ENCODE peak calls at places on chromosomes 1 and 21, in five cellular contexts. Y is NCI-H345; N is activated CD4-positive, CD25-positive, alpha-beta regulatory T cell; V is frontal cortex; K is neural progenitor cell. G is an unnamed sample.

GRCh38 chr1:156211243-156211642 is 1.6 kb upstream of the PMF1 start:
- DNase-seq in Y (no peak), N (no peak), V (no peak), K (no peak), G (no peak)

GRCh38 chr1:51850420-51851297 is 27.9 kb downstream of the NRDC start:
- DNase-seq in Y (no peak), N (no peak), V (no peak), K (no peak), G (no peak)

GRCh38 chr1:33410091-33410701 is 20.7 kb downstream of the PHC2 start:
- DNase-seq in Y (no peak), N (no peak), V (no peak), K (peak; percentile 86), G (peak; percentile 84)

GRCh38 chr1:20448626-20449215 is 37.3 kb downstream of the CAMK2N1 start:
- DNase-seq in Y (no peak), N (no peak), V (peak; percentile 62), K (peak; percentile 87), G (peak; percentile 56)

GRCh38 chr1:245715970-245716369 is 561.2 kb downstream of the KIF26B start:
- DNase-seq in Y (no peak), N (no peak), V (no peak), K (no peak), G (no peak)

GRCh38 chr1:33255347-33256311 is 663 bp upstream of the ZNF362 start:
- DNase-seq in Y (peak; percentile 91), N (peak; percentile 24), V (no peak), K (peak; percentile 79), G (peak; percentile 75)

GRCh38 chr21:41711416-41712023 is 55.3 kb downstream of the RIPK4 start:
- DNase-seq in Y (no peak), N (no peak), V (no peak), K (no peak), G (no peak)

GRCh38 chr1:9758559-9759121 is 65.1 kb downstream of the CLSTN1 start:
- DNase-seq in Y (no peak), N (no peak), V (no peak), K (no peak), G (no peak)

GRCh38 chr1:243501002-243501401 is 245.2 kb downstream of the SDCCAG8 start:
- DNase-seq in Y (no peak), N (no peak), V (no peak), K (no peak), G (no peak)

GRCh38 chr1:58650141-58650540 is 49.7 kb downstream of the MYSM1 start:
- DNase-seq in Y (no peak), N (no peak), V (no peak), K (no peak), G (no peak)

GRCh38 chr1:91138959-91139358 is 117.1 kb upstream of the ZNF644 start:
- DNase-seq in Y (no peak), N (no peak), V (no peak), K (no peak), G (no peak)

GRCh38 chr1:11797525-11798216 is 8.1 kb downstream of the MTHFR start:
- DNase-seq in Y (no peak), N (no peak), V (no peak), K (no peak), G (no peak)

GRCh38 chr1:162541619-162542141 is 19.8 kb upstream of the UAP1 start:
- DNase-seq in Y (no peak), N (no peak), V (no peak), K (no peak), G (no peak)

GRCh38 chr1:28126778-28127430 is 38.5 kb upstream of the EYA3 start:
- DNase-seq in Y (no peak), N (no peak), V (no peak), K (no peak), G (no peak)

GRCh38 chr1:76239470-76239918 is 164.9 kb downstream of the ST6GALNAC3 start:
- DNase-seq in Y (peak; percentile 21), N (no peak), V (no peak), K (no peak), G (no peak)

GRCh38 chr1:59295603-59296002 is 1.3 kb upstream of the FGGY start:
- DNase-seq in Y (no peak), N (no peak), V (no peak), K (no peak), G (no peak)

GRCh38 chr21:30613836-30614235 is at the start of gene KRTAP6-1:
- DNase-seq in Y (no peak), N (no peak), V (no peak), K (no peak), G (no peak)

GRCh38 chr1:110208916-110209650 is 1.0 kb upstream of the KCNC4 start:
- DNase-seq in Y (peak; percentile 22), N (no peak), V (no peak), K (peak; percentile 23), G (no peak)

GRCh38 chr1:67700692-67701410 is 15.8 kb downstream of the GADD45A start:
- DNase-seq in Y (no peak), N (no peak), V (no peak), K (peak; percentile 58), G (peak; percentile 35)

GRCh38 chr1:58928514-58928913 is 144.7 kb upstream of the JUN start:
- DNase-seq in Y (no peak), N (no peak), V (no peak), K (no peak), G (no peak)

GRCh38 chr1:202861420-202862121 is 27.4 kb downstream of the RABIF start:
- DNase-seq in Y (peak; percentile 95), N (no peak), V (peak; percentile 83), K (peak; percentile 97), G (peak; percentile 98)

GRCh38 chr1:65059930-65060538 is 88.0 kb upstream of the AK4 start:
- DNase-seq in Y (no peak), N (no peak), V (no peak), K (peak; percentile 7), G (peak; percentile 37)

GRCh38 chr1:168628807-168629206 is 52.4 kb downstream of the XCL1 start:
- DNase-seq in Y (no peak), N (no peak), V (no peak), K (no peak), G (no peak)

GRCh38 chr1:236240690-236241089 is 41.1 kb downstream of the ERO1B start:
- DNase-seq in Y (no peak), N (no peak), V (no peak), K (no peak), G (no peak)

GRCh38 chr1:107140703-107141490 is at the start of gene NTNG1:
- DNase-seq in Y (peak; percentile 61), N (no peak), V (peak; percentile 29), K (peak; percentile 57), G (peak; percentile 59)

GRCh38 chr1:210915890-210916507 is 217.9 kb downstream of the KCNH1 start:
- DNase-seq in Y (no peak), N (no peak), V (no peak), K (no peak), G (peak; percentile 42)

GRCh38 chr1:245802941-245803665 is 648.3 kb downstream of the KIF26B start:
- DNase-seq in Y (no peak), N (no peak), V (no peak), K (no peak), G (no peak)

GRCh38 chr1:234683856-234684632 is 74.1 kb upstream of the IRF2BP2 start:
- DNase-seq in Y (no peak), N (no peak), V (no peak), K (no peak), G (no peak)

GRCh38 chr1:28259935-28260802 is 851 bp downstream of the SESN2 start:
- DNase-seq in Y (peak; percentile 10), N (peak; percentile 15), V (peak; percentile 40), K (peak; percentile 97), G (peak; percentile 86)

GRCh38 chr1:237677979-237678378 is 212.7 kb downstream of the ZP4 start:
- DNase-seq in Y (peak; percentile 5), N (no peak), V (no peak), K (no peak), G (no peak)

GRCh38 chr1:46529031-46529630 is 22.3 kb downstream of the KNCN start:
- DNase-seq in Y (no peak), N (no peak), V (no peak), K (no peak), G (peak; percentile 96)

GRCh38 chr1:117171900-117172501 is 38.7 kb downstream of the VTCN1 start:
- DNase-seq in Y (no peak), N (no peak), V (no peak), K (peak; percentile 92), G (peak; percentile 37)

GRCh38 chr1:223390618-223391017 is 2.6 kb upstream of the CCDC185 start:
- DNase-seq in Y (no peak), N (no peak), V (no peak), K (no peak), G (no peak)

GRCh38 chr1:119674835-119675289 is 26.8 kb upstream of the ZNF697 start:
- DNase-seq in Y (peak; percentile 94), N (no peak), V (peak; percentile 47), K (no peak), G (peak; percentile 94)

GRCh38 chr1:43450251-43451070 is 3.3 kb downstream of the HYI start:
- DNase-seq in Y (no peak), N (no peak), V (no peak), K (no peak), G (no peak)

G was measured in NCI-H82.